ENCODE peak calls at places on chromosomes 16 and 17, in five cellular contexts. One of them, this sample, is unnamed.

GRCh38 chr17:78900816-78901215 is 2.2 kb downstream of the CEP295NL start:
- DNase-seq in GM12878: no peak
- DNase-seq in SK-N-SH: no peak
- DNase-seq in HepG2: no peak
- DNase-seq in K562: no peak
- DNase-seq in this sample: no peak

GRCh38 chr16:64469906-64470702 is 651.8 kb downstream of the CDH11 start:
- DNase-seq in GM12878: no peak
- DNase-seq in SK-N-SH: no peak
- DNase-seq in HepG2: no peak
- DNase-seq in K562: no peak
- DNase-seq in this sample: no peak

GRCh38 chr17:73400915-73401545 is 89.2 kb upstream of the CDC42EP4 start:
- DNase-seq in GM12878: no peak
- DNase-seq in SK-N-SH: no peak
- DNase-seq in HepG2: no peak
- DNase-seq in K562: no peak
- DNase-seq in this sample: no peak

GRCh38 chr17:65561394-65562205 is at the start of gene AXIN2:
- DNase-seq in GM12878: no peak
- DNase-seq in SK-N-SH: peak; percentile 100
- DNase-seq in HepG2: peak; percentile 97
- DNase-seq in K562: peak; percentile 96
- DNase-seq in this sample: peak; percentile 62

GRCh38 chr16:56370836-56371235 is 54.5 kb downstream of the AMFR start:
- DNase-seq in GM12878: no peak
- DNase-seq in SK-N-SH: no peak
- DNase-seq in HepG2: no peak
- DNase-seq in K562: no peak
- DNase-seq in this sample: no peak

GRCh38 chr16:55842369-55843104 is 9.6 kb upstream of the CES1 start:
- DNase-seq in GM12878: no peak
- DNase-seq in SK-N-SH: peak; percentile 70
- DNase-seq in HepG2: peak; percentile 56
- DNase-seq in K562: peak; percentile 61
- DNase-seq in this sample: no peak

GRCh38 chr17:35017021-35017420 is 36.7 kb downstream of the LIG3 start:
- DNase-seq in GM12878: no peak
- DNase-seq in SK-N-SH: no peak
- DNase-seq in HepG2: no peak
- DNase-seq in K562: no peak
- DNase-seq in this sample: no peak

GRCh38 chr17:57955183-57955952 is at the start of gene CUEDC1:
- DNase-seq in GM12878: no peak
- DNase-seq in SK-N-SH: peak; percentile 98
- DNase-seq in HepG2: no peak
- DNase-seq in K562: peak; percentile 79
- DNase-seq in this sample: no peak

GRCh38 chr17:64641499-64641898 is 20.6 kb downstream of the SMURF2 start:
- DNase-seq in GM12878: no peak
- DNase-seq in SK-N-SH: peak; percentile 75
- DNase-seq in HepG2: no peak
- DNase-seq in K562: peak; percentile 40
- DNase-seq in this sample: no peak

GRCh38 chr17:46742539-46743270 is 75.8 kb downstream of the WNT3 start:
- DNase-seq in GM12878: no peak
- DNase-seq in SK-N-SH: no peak
- DNase-seq in HepG2: no peak
- DNase-seq in K562: peak; percentile 69
- DNase-seq in this sample: no peak

GRCh38 chr17:56431736-56432135 is 161.8 kb upstream of the NOG start:
- DNase-seq in GM12878: no peak
- DNase-seq in SK-N-SH: no peak
- DNase-seq in HepG2: no peak
- DNase-seq in K562: no peak
- DNase-seq in this sample: no peak

GRCh38 chr16:48113471-48113870 is 42.3 kb downstream of the ABCC12 start:
- DNase-seq in GM12878: no peak
- DNase-seq in SK-N-SH: peak; percentile 33
- DNase-seq in HepG2: peak; percentile 12
- DNase-seq in K562: no peak
- DNase-seq in this sample: no peak

GRCh38 chr16:51155901-51156810 is 5.1 kb upstream of the SALL1 start:
- DNase-seq in GM12878: no peak
- DNase-seq in SK-N-SH: peak; percentile 28
- DNase-seq in HepG2: no peak
- DNase-seq in K562: no peak
- DNase-seq in this sample: no peak

GRCh38 chr17:72399608-72400487 is 279.0 kb downstream of the SOX9 start:
- DNase-seq in GM12878: no peak
- DNase-seq in SK-N-SH: no peak
- DNase-seq in HepG2: peak; percentile 100
- DNase-seq in K562: no peak
- DNase-seq in this sample: no peak

GRCh38 chr16:85423631-85424030 is 189.5 kb upstream of the GSE1 start:
- DNase-seq in GM12878: no peak
- DNase-seq in SK-N-SH: no peak
- DNase-seq in HepG2: no peak
- DNase-seq in K562: no peak
- DNase-seq in this sample: no peak

GRCh38 chr17:7982666-7983065 is 19.7 kb upstream of the GUCY2D start:
- DNase-seq in GM12878: no peak
- DNase-seq in SK-N-SH: no peak
- DNase-seq in HepG2: no peak
- DNase-seq in K562: no peak
- DNase-seq in this sample: no peak

GRCh38 chr16:85296859-85297698 is 184.8 kb upstream of the CIBAR2 start:
- DNase-seq in GM12878: no peak
- DNase-seq in SK-N-SH: peak; percentile 72
- DNase-seq in HepG2: peak; percentile 52
- DNase-seq in K562: peak; percentile 90
- DNase-seq in this sample: no peak

GRCh38 chr17:47987240-47987835 is 16.4 kb downstream of the CDK5RAP3 start:
- DNase-seq in GM12878: no peak
- DNase-seq in SK-N-SH: peak; percentile 87
- DNase-seq in HepG2: no peak
- DNase-seq in K562: no peak
- DNase-seq in this sample: no peak

GRCh38 chr16:5502467-5502869 is 404.9 kb upstream of the EEF2KMT start:
- DNase-seq in GM12878: no peak
- DNase-seq in SK-N-SH: peak; percentile 76
- DNase-seq in HepG2: peak; percentile 21
- DNase-seq in K562: peak; percentile 34
- DNase-seq in this sample: peak; percentile 4

GRCh38 chr17:66734544-66734943 is 100.4 kb upstream of the CACNG5 start:
- DNase-seq in GM12878: no peak
- DNase-seq in SK-N-SH: no peak
- DNase-seq in HepG2: no peak
- DNase-seq in K562: no peak
- DNase-seq in this sample: no peak

GRCh38 chr16:4894276-4895150 is 42.4 kb downstream of the PPL start:
- DNase-seq in GM12878: no peak
- DNase-seq in SK-N-SH: peak; percentile 48
- DNase-seq in HepG2: no peak
- DNase-seq in K562: peak; percentile 74
- DNase-seq in this sample: no peak

GRCh38 chr16:11372924-11373306 is 27.7 kb downstream of the RMI2 start:
- DNase-seq in GM12878: no peak
- DNase-seq in SK-N-SH: no peak
- DNase-seq in HepG2: no peak
- DNase-seq in K562: no peak
- DNase-seq in this sample: no peak

GRCh38 chr17:43723697-43724359 is 34.8 kb downstream of the SOST start:
- DNase-seq in GM12878: no peak
- DNase-seq in SK-N-SH: no peak
- DNase-seq in HepG2: peak; percentile 17
- DNase-seq in K562: no peak
- DNase-seq in this sample: no peak

GRCh38 chr17:57552114-57552601 is 192.9 kb downstream of the CCDC182 start:
- DNase-seq in GM12878: no peak
- DNase-seq in SK-N-SH: peak; percentile 84
- DNase-seq in HepG2: no peak
- DNase-seq in K562: peak; percentile 64
- DNase-seq in this sample: no peak

GRCh38 chr16:74455619-74456289 is 34.5 kb upstream of the CLEC18B start:
- DNase-seq in GM12878: no peak
- DNase-seq in SK-N-SH: no peak
- DNase-seq in HepG2: peak; percentile 90
- DNase-seq in K562: no peak
- DNase-seq in this sample: no peak

GRCh38 chr17:27917000-27917399 is 23.8 kb upstream of the LYRM9 start:
- DNase-seq in GM12878: no peak
- DNase-seq in SK-N-SH: no peak
- DNase-seq in HepG2: no peak
- DNase-seq in K562: no peak
- DNase-seq in this sample: no peak

GRCh38 chr16:29816694-29817441 is 916 bp downstream of the PAGR1 start:
- DNase-seq in GM12878: no peak
- DNase-seq in SK-N-SH: peak; percentile 63
- DNase-seq in HepG2: peak; percentile 47
- DNase-seq in K562: peak; percentile 58
- DNase-seq in this sample: peak; percentile 67

GRCh38 chr17:72656114-72656763 is 436.2 kb downstream of the SLC39A11 start:
- DNase-seq in GM12878: no peak
- DNase-seq in SK-N-SH: no peak
- DNase-seq in HepG2: no peak
- DNase-seq in K562: no peak
- DNase-seq in this sample: no peak

GRCh38 chr16:49756971-49757743 is 98.8 kb downstream of the ZNF423 start:
- DNase-seq in GM12878: no peak
- DNase-seq in SK-N-SH: no peak
- DNase-seq in HepG2: no peak
- DNase-seq in K562: no peak
- DNase-seq in this sample: no peak

GRCh38 chr16:7744546-7745294 is 412.1 kb downstream of the RBFOX1 start:
- DNase-seq in GM12878: no peak
- DNase-seq in SK-N-SH: no peak
- DNase-seq in HepG2: no peak
- DNase-seq in K562: no peak
- DNase-seq in this sample: no peak

GRCh38 chr17:8946476-8946875 is 19.0 kb downstream of the PIK3R5 start:
- DNase-seq in GM12878: no peak
- DNase-seq in SK-N-SH: no peak
- DNase-seq in HepG2: no peak
- DNase-seq in K562: no peak
- DNase-seq in this sample: no peak

GRCh38 chr17:21263351-21263750 is 10.1 kb upstream of the NATD1 start:
- DNase-seq in GM12878: no peak
- DNase-seq in SK-N-SH: no peak
- DNase-seq in HepG2: no peak
- DNase-seq in K562: no peak
- DNase-seq in this sample: no peak

GRCh38 chr17:36001862-36002603 is 680 bp upstream of the CCL15 start:
- DNase-seq in GM12878: no peak
- DNase-seq in SK-N-SH: no peak
- DNase-seq in HepG2: peak; percentile 96
- DNase-seq in K562: peak; percentile 15
- DNase-seq in this sample: no peak

GRCh38 chr16:75472908-75473877 is 8.7 kb upstream of the TMEM170A start:
- DNase-seq in GM12878: no peak
- DNase-seq in SK-N-SH: no peak
- DNase-seq in HepG2: no peak
- DNase-seq in K562: no peak
- DNase-seq in this sample: no peak

DNA sequence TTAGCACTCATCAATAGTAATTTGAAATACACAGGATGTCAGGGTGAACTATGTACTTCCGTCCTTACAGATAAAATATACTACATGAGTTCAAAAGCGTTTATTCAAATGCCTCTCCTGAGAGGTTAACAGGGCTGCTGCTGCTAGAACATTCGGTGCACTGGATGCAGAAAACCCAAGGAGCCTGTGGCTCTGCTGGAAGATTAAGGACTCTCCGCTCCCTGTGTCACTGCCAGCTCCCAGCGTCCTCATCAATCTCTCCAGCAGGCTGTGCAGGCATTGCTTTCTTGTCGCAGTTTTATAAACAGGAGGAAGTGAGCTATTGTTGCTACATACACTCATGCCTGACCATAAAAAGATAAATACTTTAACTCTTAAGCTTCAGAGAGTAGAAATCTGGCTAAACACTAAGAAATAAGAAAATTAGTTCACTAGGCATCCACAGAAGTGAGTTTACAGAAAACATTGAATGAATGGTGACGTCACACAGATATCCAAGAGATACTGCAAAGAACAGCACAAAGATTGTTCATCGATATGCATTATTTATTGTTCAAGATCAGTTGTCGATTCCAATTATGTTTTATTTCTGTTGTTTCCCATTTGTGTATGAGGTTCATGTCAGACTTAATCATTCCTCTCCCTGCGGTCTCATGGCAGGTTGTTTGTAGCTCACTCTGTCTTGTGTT is 128.0 kb upstream of the MON1B start:
- DNase-seq in GM12878: no peak
- DNase-seq in SK-N-SH: no peak
- DNase-seq in HepG2: no peak
- DNase-seq in K562: no peak
- DNase-seq in this sample: no peak
- TF ChIP-seq GABPA in GM12878: no peak
- TF ChIP-seq GABPA in SK-N-SH: no peak
- TF ChIP-seq GABPA in HepG2: no peak
- TF ChIP-seq GABPA in K562: no peak
- TF ChIP-seq GABPA in this sample: no peak

GRCh38 chr16:57915811-57916479 is 55.0 kb downstream of the CNGB1 start:
- DNase-seq in GM12878: no peak
- DNase-seq in SK-N-SH: no peak
- DNase-seq in HepG2: no peak
- DNase-seq in K562: no peak
- DNase-seq in this sample: no peak
- TF ChIP-seq REST in GM12878: no peak
- TF ChIP-seq REST in SK-N-SH: no peak
- TF ChIP-seq REST in HepG2: no peak
- TF ChIP-seq REST in K562: no peak
- TF ChIP-seq REST in this sample: no peak

GRCh38 chr17:80909635-80910034 is 82.0 kb upstream of the CHMP6 start:
- DNase-seq in GM12878: no peak
- DNase-seq in SK-N-SH: no peak
- DNase-seq in HepG2: no peak
- DNase-seq in K562: no peak
- DNase-seq in this sample: no peak
- H3K27ac ChIP-seq in GM12878: peak overlapping the region; percentile 87
- H3K27ac ChIP-seq in SK-N-SH: no peak overlapping the region
- H3K27ac ChIP-seq in HepG2: no peak overlapping the region
- H3K27ac ChIP-seq in K562: no peak overlapping the region
- H3K27ac ChIP-seq in this sample: no peak overlapping the region

GRCh38 chr17:50986989-50987660 is 121.0 kb upstream of the TOB1 start:
- DNase-seq in GM12878: no peak
- DNase-seq in SK-N-SH: no peak
- DNase-seq in HepG2: no peak
- DNase-seq in K562: no peak
- DNase-seq in this sample: no peak
- TF ChIP-seq GABPA in GM12878: no peak
- TF ChIP-seq GABPA in SK-N-SH: no peak
- TF ChIP-seq GABPA in HepG2: no peak
- TF ChIP-seq GABPA in K562: no peak
- TF ChIP-seq GABPA in this sample: no peak

This sample was measured in HL-60.